ENCODE peak calls at places on chromosomes 1 and 21, in five cellular contexts. F is CD8-positive, alpha-beta T cell; L is hepatocyte; J is cardiac fibroblast; O is progenitor cell of endocrine pancreas. I is an unnamed sample.

GRCh38 chr1:24415910-24416665 is 486 bp downstream of the NIPAL3 start:
- DNase-seq in F (no peak), L (peak; percentile 41), J (peak; percentile 24), O (no peak), I (no peak)

GRCh38 chr1:203204776-203205175 is 18.3 kb upstream of the CHI3L1 start:
- DNase-seq in F (no peak), L (no peak), J (no peak), O (no peak), I (no peak)

GRCh38 chr1:234494049-234494448 is 15.1 kb upstream of the TARBP1 start:
- DNase-seq in F (no peak), L (no peak), J (no peak), O (no peak), I (no peak)

GRCh38 chr21:22561946-22562345 is 1563.7 kb downstream of the NCAM2 start:
- DNase-seq in F (no peak), L (no peak), J (no peak), O (no peak), I (no peak)

GRCh38 chr1:201827321-201828281 is 1.4 kb upstream of the IPO9 start:
- DNase-seq in F (no peak), L (no peak), J (peak; percentile 24), O (no peak), I (no peak)

GRCh38 chr1:50975436-50975835 is 5.4 kb downstream of the CDKN2C start:
- DNase-seq in F (no peak), L (no peak), J (no peak), O (no peak), I (no peak)

GRCh38 chr21:34728479-34728878 is 59.7 kb downstream of the CLIC6 start:
- DNase-seq in F (no peak), L (no peak), J (no peak), O (no peak), I (no peak)

GRCh38 chr1:154861607-154862094 is 8.4 kb downstream of the KCNN3 start:
- DNase-seq in F (no peak), L (no peak), J (peak; percentile 44), O (no peak), I (no peak)

GRCh38 chr1:232438476-232438875 is 191.5 kb downstream of the SIPA1L2 start:
- DNase-seq in F (no peak), L (no peak), J (no peak), O (no peak), I (no peak)

GRCh38 chr1:162822391-162823200 is 32.1 kb downstream of the HSD17B7 start:
- DNase-seq in F (no peak), L (peak; percentile 32), J (peak; percentile 6), O (peak; percentile 11), I (peak; percentile 23)

GRCh38 chr1:31306278-31306677 is 9.4 kb downstream of the ZCCHC17 start:
- DNase-seq in F (no peak), L (peak; percentile 18), J (peak; percentile 82), O (no peak), I (no peak)

GRCh38 chr1:150567341-150567716 is 12.1 kb downstream of the MCL1 start:
- DNase-seq in F (no peak), L (peak; percentile 15), J (peak; percentile 69), O (no peak), I (peak; percentile 66)

GRCh38 chr1:171141336-171142051 is 43.6 kb upstream of the FMO2 start:
- DNase-seq in F (no peak), L (peak; percentile 46), J (peak; percentile 99), O (no peak), I (no peak)

GRCh38 chr1:241269116-241269515 is 87.9 kb downstream of the RGS7 start:
- DNase-seq in F (no peak), L (no peak), J (no peak), O (no peak), I (no peak)

GRCh38 chr1:112793631-112794565 is 78.8 kb upstream of the PPM1J start:
- DNase-seq in F (no peak), L (no peak), J (peak; percentile 53), O (no peak), I (no peak)

GRCh38 chr21:25934130-25934529 is 199.4 kb downstream of the GABPA start:
- DNase-seq in F (no peak), L (no peak), J (peak; percentile 67), O (no peak), I (no peak)

GRCh38 chr1:178946855-178947687 is 76.2 kb upstream of the ANGPTL1 start:
- DNase-seq in F (no peak), L (no peak), J (no peak), O (no peak), I (no peak)

GRCh38 chr1:85449356-85449755 is 15.6 kb downstream of the DDAH1 start:
- DNase-seq in F (no peak), L (no peak), J (no peak), O (no peak), I (no peak)

GRCh38 chr1:178192686-178193085 is 98.8 kb downstream of the RASAL2 start:
- DNase-seq in F (no peak), L (peak; percentile 28), J (peak; percentile 92), O (no peak), I (no peak)

GRCh38 chr1:109425902-109426277 is 358 bp downstream of the PSMA5 start:
- DNase-seq in F (no peak), L (peak; percentile 77), J (no peak), O (no peak), I (no peak)

GRCh38 chr1:53586765-53587164 is 127.6 kb downstream of the DMRTB1 start:
- DNase-seq in F (no peak), L (no peak), J (no peak), O (no peak), I (no peak)

GRCh38 chr1:244442850-244443249 is 8.9 kb downstream of the ADSS2 start:
- DNase-seq in F (no peak), L (no peak), J (no peak), O (no peak), I (no peak)

GRCh38 chr1:106978477-106979322 is 77.8 kb upstream of the PRMT6 start:
- DNase-seq in F (no peak), L (no peak), J (peak; percentile 51), O (no peak), I (no peak)

GRCh38 chr1:234782057-234782800 is 172.3 kb upstream of the IRF2BP2 start:
- DNase-seq in F (no peak), L (peak; percentile 30), J (no peak), O (no peak), I (no peak)

GRCh38 chr1:11541956-11542355 is 63.0 kb downstream of the DISP3 start:
- DNase-seq in F (no peak), L (no peak), J (no peak), O (no peak), I (no peak)

GRCh38 chr1:10939654-10940450 is 72.6 kb upstream of the TARDBP start:
- DNase-seq in F (no peak), L (peak; percentile 33), J (peak; percentile 7), O (no peak), I (peak; percentile 87)

GRCh38 chr1:107965112-107965991 is at the start of gene VAV3:
- DNase-seq in F (peak; percentile 34), L (peak; percentile 85), J (peak; percentile 65), O (peak; percentile 69), I (peak; percentile 81)

GRCh38 chr1:5620418-5620817 is 371.8 kb downstream of the NPHP4 start:
- DNase-seq in F (no peak), L (no peak), J (no peak), O (no peak), I (no peak)

GRCh38 chr21:33685613-33686197 is 43.4 kb downstream of the ITSN1 start:
- DNase-seq in F (no peak), L (no peak), J (peak; percentile 62), O (no peak), I (no peak)

GRCh38 chr1:211182746-211183145 is 48.8 kb upstream of the KCNH1 start:
- DNase-seq in F (no peak), L (no peak), J (no peak), O (no peak), I (no peak)

GRCh38 chr1:211183924-211184323 is 50.0 kb upstream of the KCNH1 start:
- DNase-seq in F (no peak), L (no peak), J (no peak), O (no peak), I (no peak)
- TF ChIP-seq CTCF in F (no peak), L (no peak), J (no peak), O (no peak), I (no peak)

DNA sequence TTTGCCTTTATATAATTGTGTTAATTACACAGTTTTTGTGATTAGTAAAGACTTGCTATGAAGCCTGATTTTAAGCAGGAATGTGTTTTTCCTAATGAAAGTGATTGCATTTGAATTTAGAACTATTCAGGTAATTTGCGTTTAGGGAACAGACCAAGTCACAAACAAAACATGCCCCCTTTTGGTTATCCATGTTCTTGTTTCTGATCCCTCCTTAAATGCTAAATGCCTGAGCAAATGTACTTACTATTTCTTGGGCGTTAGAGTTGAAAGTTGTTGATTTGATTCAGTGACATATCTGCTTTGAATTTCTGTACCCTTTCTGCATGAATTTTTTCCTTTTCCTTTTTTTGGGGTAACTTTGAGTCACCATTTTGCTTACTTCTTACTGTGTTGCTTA is 5.2 kb downstream of the POU2F1 start:
- DNase-seq in F (no peak), L (no peak), J (no peak), O (no peak), I (no peak)
- TF ChIP-seq CTCF in F (no peak), L (no peak), J (no peak), O (no peak), I (no peak)

DNA sequence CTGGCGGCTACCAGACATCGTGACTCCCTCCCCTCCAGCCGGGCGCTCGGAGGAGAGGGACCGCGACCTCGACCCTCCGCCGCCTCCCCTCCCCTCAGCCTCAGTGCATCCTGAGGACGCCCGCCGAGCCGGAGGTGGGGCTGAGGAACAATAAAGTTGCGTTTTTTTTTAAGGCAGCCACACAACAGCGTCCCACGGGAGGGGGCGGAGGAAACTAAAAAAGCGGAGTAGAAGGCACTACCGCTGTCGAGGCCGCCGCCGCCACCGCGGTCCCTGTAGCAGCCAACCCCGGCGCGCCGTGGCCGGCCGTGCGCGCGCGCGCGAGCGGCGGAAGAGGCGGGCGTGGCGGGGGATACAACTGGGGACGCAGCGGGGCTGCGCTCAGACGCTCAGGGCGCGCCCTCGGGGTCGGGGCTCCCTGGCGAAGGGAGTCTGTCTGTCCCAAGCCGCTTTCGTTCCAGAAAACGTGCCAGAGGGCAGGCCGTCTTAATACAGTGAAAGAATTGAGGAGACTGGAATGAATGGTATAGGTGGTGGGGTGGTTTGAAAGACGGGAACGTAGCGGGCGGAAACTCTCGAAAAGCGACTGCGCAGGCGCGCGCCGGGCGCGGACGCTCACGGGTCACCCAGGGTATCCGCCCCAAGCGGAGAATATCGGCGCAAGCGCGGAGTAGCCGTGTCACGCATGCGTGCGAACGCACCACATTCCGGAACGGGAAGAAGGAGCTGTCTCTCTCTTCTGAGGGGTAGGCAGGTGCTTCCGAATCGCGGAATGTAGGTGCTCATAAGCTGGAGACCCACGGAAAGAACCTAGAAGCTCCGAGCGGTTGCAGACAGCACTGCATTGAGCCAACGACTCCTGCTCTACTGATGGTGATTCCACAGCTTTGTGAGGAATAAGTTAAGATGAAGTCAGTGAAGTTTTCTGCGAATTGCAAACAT is at the start of gene COP1:
- DNase-seq in F (peak; percentile 98), L (peak; percentile 98), J (peak; percentile 96), O (peak; percentile 95), I (peak; percentile 94)
- TF ChIP-seq CTCF in F (no peak), L (no peak), J (no peak), O (peak; percentile 9), I (no peak)

DNA sequence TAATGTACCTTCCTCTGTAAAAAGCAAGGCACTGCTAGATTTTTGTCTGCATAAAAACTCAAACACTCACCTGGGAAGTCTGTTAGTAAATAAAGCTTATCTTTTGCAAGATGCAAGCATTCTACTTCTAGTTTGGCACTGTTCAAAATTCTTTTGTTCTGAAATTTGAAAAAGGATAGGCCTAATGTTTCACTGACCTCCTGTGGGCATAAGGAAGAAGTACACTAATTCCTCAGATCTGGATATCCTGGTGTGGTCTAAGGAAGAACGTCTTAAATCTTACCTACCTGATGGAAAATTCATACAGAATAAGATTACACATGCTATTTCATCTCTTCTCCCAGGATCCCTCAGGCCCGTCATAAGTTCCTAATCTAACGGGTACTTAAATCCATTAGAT is 93.5 kb upstream of the CAMK1G start:
- DNase-seq in F (no peak), L (peak; percentile 22), J (peak; percentile 26), O (no peak), I (no peak)
- TF ChIP-seq CTCF in F (no peak), L (peak; percentile 55), J (peak; percentile 34), O (peak; percentile 61), I (no peak)

I was measured in GM13977.